ENCODE peak calls at places on chromosomes 6 and 20, in four cellular contexts. K is stomach, G is iris pigment epithelial cell, F is GM23248. N is an unnamed sample.

GRCh38 chr20:54456972-54457371 is 18.4 kb upstream of the DOK5 start:
- DNase-seq in K (no peak), G (no peak), F (no peak), N (no peak)

GRCh38 chr6:41801380-41801779 is 13.9 kb downstream of the TOMM6 start:
- DNase-seq in K (no peak), G (peak; percentile 43), F (peak; percentile 58), N (no peak)

GRCh38 chr6:19988555-19988954 is 151.4 kb downstream of the ID4 start:
- DNase-seq in K (no peak), G (peak; percentile 31), F (peak; percentile 52), N (no peak)

GRCh38 chr6:43671801-43672690 is 15.5 kb downstream of the MRPS18A start:
- DNase-seq in K (peak; percentile 47), G (no peak), F (no peak), N (peak; percentile 54)

GRCh38 chr6:22251331-22251730 is 45.5 kb downstream of the PRL start:
- DNase-seq in K (no peak), G (peak; percentile 83), F (peak; percentile 65), N (no peak)

GRCh38 chr20:15618912-15619311 is 954.3 kb downstream of the KIF16B start:
- DNase-seq in K (no peak), G (no peak), F (no peak), N (no peak)

GRCh38 chr20:57895161-57895855 is 185.5 kb upstream of the PMEPA1 start:
- DNase-seq in K (no peak), G (no peak), F (no peak), N (no peak)

GRCh38 chr6:138382498-138383265 is 5.0 kb downstream of the SMIM28 start:
- DNase-seq in K (no peak), G (no peak), F (no peak), N (no peak)

GRCh38 chr6:128513878-128514277 is 6.5 kb downstream of the PTPRK start:
- DNase-seq in K (no peak), G (no peak), F (no peak), N (no peak)

GRCh38 chr6:42025066-42025789 is 25.1 kb upstream of the TAF8 start:
- DNase-seq in K (no peak), G (no peak), F (no peak), N (no peak)

GRCh38 chr6:63787021-63787420 is 151.4 kb downstream of the PHF3 start:
- DNase-seq in K (no peak), G (peak; percentile 89), F (no peak), N (no peak)